ENCODE peak calls at places on chromosome 1, in eight cellular contexts. M is gastrocnemius medialis; S is CD4-positive, CD25-positive, alpha-beta regulatory T cell; R is PC-3; O is tibial nerve; W is mesenchymal stem cell; U is transverse colon; L is PC-9. J is an unnamed sample. For H3K9me3, the result is how much of the 10 kb centered on the place peaks cover.

GRCh38 chr1:75765697-75766355 is 20.2 kb upstream of the RABGGTB start:
- DNase-seq in W (peak), O (no peak), U (no peak), M (no peak), S (no peak), L (peak), R (peak), J (no peak)

GRCh38 chr1:235820059-235820458 is 46.6 kb downstream of the LYST start:
- DNase-seq in R (no peak), W (no peak), M (no peak), S (no peak), L (no peak), U (no peak), O (no peak), J (no peak)

GRCh38 chr1:226682841-226683800 is 56.0 kb downstream of the ITPKB start:
- DNase-seq in M (no peak), L (no peak), S (no peak), W (no peak), U (no peak), R (no peak), O (no peak), J (no peak)

GRCh38 chr1:156961709-156962108 is 41.3 kb downstream of the LRRC71 start:
- DNase-seq in S (peak), R (peak), M (no peak), L (no peak), U (no peak), O (no peak), W (no peak), J (peak)

GRCh38 chr1:66333463-66334232 is 200.3 kb upstream of the SGIP1 start:
- DNase-seq in W (peak), U (peak), S (no peak), R (no peak), M (peak), L (no peak), O (no peak), J (no peak)

GRCh38 chr1:202810193-202810614 is 550 bp upstream of the PCAT6 start:
- DNase-seq in R (no peak), L (no peak), W (no peak), M (no peak), O (no peak), U (no peak), S (no peak), J (no peak)

GRCh38 chr1:151135433-151136385 is 10.7 kb downstream of the SEMA6C start:
- DNase-seq in W (no peak), U (no peak), R (no peak), O (no peak), M (peak), S (no peak), L (no peak), J (no peak)

GRCh38 chr1:97174039-97174704 is 452.6 kb downstream of the PTBP2 start:
- DNase-seq in S (no peak), O (no peak), L (no peak), R (peak), M (no peak), W (no peak), U (no peak), J (no peak)

GRCh38 chr1:161133220-161133740 is 813 bp upstream of the DEDD start:
- DNase-seq in U (no peak), L (no peak), O (no peak), M (no peak), W (peak), S (no peak), R (peak), J (no peak)

GRCh38 chr1:212647004-212647403 is 38.4 kb downstream of the ATF3 start:
- DNase-seq in R (no peak), M (no peak), S (no peak), W (no peak), U (no peak), L (no peak), O (no peak), J (no peak)

GRCh38 chr1:16719571-16720402 is 20.5 kb upstream of the RNU1-4 start:
- DNase-seq in L (no peak), U (peak), O (no peak), S (no peak), W (no peak), M (no peak), R (peak), J (no peak)

GRCh38 chr1:7250826-7251800 is 465.9 kb downstream of the CAMTA1 start:
- DNase-seq in R (no peak), L (no peak), M (no peak), U (no peak), S (no peak), W (no peak), O (no peak), J (no peak)

GRCh38 chr1:1426496-1426960 is 5.5 kb upstream of the ANKRD65 start:
- DNase-seq in S (no peak), R (no peak), M (no peak), L (no peak), W (no peak), O (no peak), U (no peak), J (no peak)

GRCh38 chr1:213419369-213420030 is 368.5 kb downstream of the RPS6KC1 start:
- DNase-seq in W (no peak), U (no peak), M (no peak), O (no peak), L (no peak), S (no peak), R (no peak), J (no peak)

GRCh38 chr1:156337052-156337887 is 822 bp downstream of the CCT3 start:
- DNase-seq in U (no peak), L (no peak), R (peak), W (peak), O (no peak), M (no peak), S (no peak), J (no peak)

GRCh38 chr1:226884116-226884515 is 13.7 kb downstream of the PSEN2 start:
- DNase-seq in R (peak), O (no peak), L (no peak), S (no peak), W (no peak), U (no peak), M (no peak), J (no peak)

GRCh38 chr1:51063121-51063520 is 38.9 kb upstream of the C1orf185 start:
- DNase-seq in M (no peak), W (peak), U (no peak), O (no peak), S (no peak), R (peak), L (peak), J (no peak)

GRCh38 chr1:111199881-111200801 is at the start of gene DENND2D:
- DNase-seq in U (peak), S (no peak), O (peak), M (peak), W (no peak), L (peak), R (peak), J (no peak)

GRCh38 chr1:210371916-210372315 is 43.2 kb downstream of the HHAT start:
- DNase-seq in S (no peak), O (no peak), L (no peak), W (no peak), U (no peak), M (no peak), R (no peak), J (no peak)

GRCh38 chr1:232602622-232603021 is 27.3 kb downstream of the SIPA1L2 start:
- DNase-seq in W (no peak), U (no peak), R (no peak), L (no peak), M (no peak), S (no peak), O (no peak), J (no peak)

GRCh38 chr1:202107321-202107761 is 15.4 kb upstream of the GPR37L1 start:
- DNase-seq in L (peak), M (peak), S (no peak), R (peak), O (no peak), U (peak), W (no peak), J (no peak)

GRCh38 chr1:199083680-199084079 is 444.8 kb downstream of the PTPRC start:
- DNase-seq in M (no peak), S (no peak), R (no peak), L (no peak), U (no peak), O (no peak), W (peak), J (no peak)

GRCh38 chr1:212179394-212180076 is 105.7 kb upstream of the PPP2R5A start:
- DNase-seq in L (peak), R (peak), U (no peak), M (no peak), W (peak), S (no peak), O (no peak), J (no peak)

GRCh38 chr1:150151291-150152181 is 1.8 kb downstream of the PLEKHO1 start:
- DNase-seq in S (peak), W (peak), M (no peak), L (no peak), U (peak), O (no peak), R (no peak), J (peak)

DNA sequence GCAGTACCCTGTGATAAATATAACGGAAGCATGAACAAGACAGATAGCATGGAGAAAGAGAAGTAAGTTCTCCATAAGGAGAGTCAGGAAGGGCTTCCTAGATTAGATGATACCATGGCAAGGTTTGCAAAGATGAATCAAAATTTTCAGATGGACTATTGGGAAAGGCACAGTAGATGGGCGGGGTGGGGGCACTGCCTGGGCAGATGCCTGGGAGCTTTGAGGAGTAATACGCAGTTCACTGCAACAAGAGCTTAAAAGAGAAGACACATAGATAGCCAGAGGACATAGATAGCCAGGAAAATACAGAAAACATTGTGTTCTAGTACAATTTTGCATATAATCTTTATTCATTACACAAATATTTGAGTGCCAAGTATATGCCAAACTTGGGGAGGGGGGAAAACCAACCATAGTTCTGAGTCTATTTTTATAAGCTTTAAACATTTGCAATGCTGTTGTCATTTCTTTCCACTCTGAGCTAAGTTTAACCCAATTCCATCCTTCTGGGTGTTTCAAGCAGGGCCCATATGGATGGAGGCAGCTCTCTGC is 120.5 kb downstream of the NUF2 start:
- DNase-seq in S (no peak), R (no peak), U (no peak), O (no peak), W (no peak), L (no peak), M (no peak), J (no peak)
- H3K9me3 ChIP-seq in S (under half), R (under half), U (under half), O (under half), W (under half), L (under half), M (under half), J (under half)

DNA sequence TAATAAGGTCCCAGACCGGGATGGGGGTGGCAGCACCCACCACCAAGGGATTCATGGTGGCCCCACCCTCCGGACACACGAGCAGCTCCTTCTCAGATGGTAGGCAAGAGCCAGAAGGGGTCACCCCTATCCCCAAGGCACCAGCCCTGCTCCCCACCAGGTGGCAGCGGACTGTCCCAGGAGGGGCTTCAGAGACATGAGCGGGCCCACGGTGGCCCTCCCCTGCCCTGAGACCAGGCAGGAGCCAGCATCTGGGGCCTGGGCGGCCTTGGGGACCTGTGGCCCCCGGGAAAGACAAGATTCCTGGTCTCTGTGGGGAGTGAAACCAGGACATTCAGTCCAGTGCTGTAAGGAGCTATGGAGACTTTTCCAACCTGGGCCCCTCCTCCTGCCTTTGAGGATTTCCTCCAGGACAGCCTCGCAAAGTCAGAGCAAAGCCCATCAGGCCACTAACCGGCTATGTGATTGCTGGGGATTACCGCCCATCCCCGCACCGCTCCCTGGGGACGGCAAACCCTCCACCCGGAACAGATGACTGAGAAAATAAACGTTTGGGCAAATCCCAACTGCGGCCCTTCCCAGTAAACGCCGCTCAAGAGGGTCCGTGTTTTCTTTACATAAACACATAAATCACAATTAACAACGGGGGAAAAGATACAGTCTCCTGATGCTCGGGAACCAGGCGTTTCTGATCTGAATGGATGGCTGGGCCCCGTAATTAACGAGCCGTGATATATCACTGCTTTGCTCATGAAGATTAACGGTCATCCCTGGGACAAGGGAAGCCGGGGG is 50.9 kb upstream of the ARHGEF16 start:
- DNase-seq in R (no peak), L (peak), S (no peak), U (no peak), W (no peak), O (no peak), M (no peak), J (no peak)
- H3K9me3 ChIP-seq in R (under half), L (under half), S (under half), U (under half), W (under half), O (under half), M (under half), J (under half)

GRCh38 chr1:152725261-152725660 is 17.3 kb downstream of the LCE4A start:
- DNase-seq in U (no peak), O (no peak), S (no peak), L (no peak), R (no peak), M (no peak), W (no peak), J (no peak)
- H3K9me3 ChIP-seq in U (under half), O (under half), S (under half), L (under half), R (under half), M (under half), W (under half), J (under half)

GRCh38 chr1:152440635-152441471 is 26.8 kb upstream of the CRNN start:
- DNase-seq in U (peak), M (peak), R (peak), O (peak), L (no peak), S (peak), W (no peak), J (peak)

GRCh38 chr1:152441756-152442155 is 27.7 kb upstream of the CRNN start:
- DNase-seq in U (no peak), W (no peak), M (no peak), S (no peak), O (no peak), L (no peak), R (no peak), J (no peak)

GRCh38 chr1:152442291-152442690 is 28.2 kb upstream of the CRNN start:
- DNase-seq in R (no peak), S (no peak), W (no peak), M (no peak), U (no peak), O (no peak), L (no peak), J (no peak)

GRCh38 chr1:152444045-152444444 is 30.0 kb upstream of the CRNN start:
- DNase-seq in L (no peak), S (no peak), R (no peak), O (no peak), U (no peak), W (no peak), M (no peak), J (no peak)

DNA sequence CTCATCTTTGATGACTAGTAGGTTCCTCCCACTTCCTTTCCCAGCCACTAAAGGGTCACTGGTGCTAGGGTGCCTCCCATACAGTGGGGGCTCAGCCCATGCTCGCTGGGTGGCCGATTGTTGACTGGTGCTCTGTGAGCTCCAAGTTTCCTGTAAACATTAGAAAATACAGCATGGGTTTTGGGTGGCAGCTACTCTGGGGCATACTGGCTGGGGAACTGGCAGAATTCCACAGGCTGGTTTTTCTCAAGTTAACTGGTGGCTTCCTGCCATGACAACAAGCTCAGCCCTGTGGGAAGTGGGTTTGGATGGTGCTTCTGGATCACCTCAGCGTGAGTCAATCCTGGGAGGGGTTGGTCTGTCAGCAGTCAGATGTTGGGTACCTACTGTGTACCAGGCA is 28.7 kb upstream of the CRNN start:
- DNase-seq in M (no peak), R (peak), S (no peak), W (no peak), O (no peak), U (peak), L (no peak), J (no peak)
- H3K9me3 ChIP-seq in M (under half), R (under half), S (under half), W (under half), O (under half), U (under half), L (under half), J (under half)

GRCh38 chr1:113490384-113490783 is 100.1 kb downstream of the MAGI3 start:
- DNase-seq in R (no peak), S (no peak), U (no peak), L (no peak), O (no peak), M (no peak), W (no peak), J (no peak)
- H3K9me3 ChIP-seq in R (under half), S (under half), U (under half), L (under half), O (under half), M (under half), W (under half), J (under half)

GRCh38 chr1:180376253-180376652 is 126.1 kb downstream of the ACBD6 start:
- DNase-seq in R (no peak), M (no peak), W (no peak), O (no peak), S (no peak), U (no peak), L (no peak), J (no peak)
- H3K9me3 ChIP-seq in R (under half), M (under half), W (under half), O (under half), S (under half), U (under half), L (under half), J (under half)

GRCh38 chr1:41615316-41615715 is 130.8 kb upstream of the EDN2 start:
- DNase-seq in U (no peak), M (no peak), W (no peak), O (no peak), L (no peak), R (no peak), S (no peak), J (no peak)
- H3K9me3 ChIP-seq in U (under half), M (under half), W (under half), O (under half), L (under half), R (under half), S (under half), J (under half)

DNA sequence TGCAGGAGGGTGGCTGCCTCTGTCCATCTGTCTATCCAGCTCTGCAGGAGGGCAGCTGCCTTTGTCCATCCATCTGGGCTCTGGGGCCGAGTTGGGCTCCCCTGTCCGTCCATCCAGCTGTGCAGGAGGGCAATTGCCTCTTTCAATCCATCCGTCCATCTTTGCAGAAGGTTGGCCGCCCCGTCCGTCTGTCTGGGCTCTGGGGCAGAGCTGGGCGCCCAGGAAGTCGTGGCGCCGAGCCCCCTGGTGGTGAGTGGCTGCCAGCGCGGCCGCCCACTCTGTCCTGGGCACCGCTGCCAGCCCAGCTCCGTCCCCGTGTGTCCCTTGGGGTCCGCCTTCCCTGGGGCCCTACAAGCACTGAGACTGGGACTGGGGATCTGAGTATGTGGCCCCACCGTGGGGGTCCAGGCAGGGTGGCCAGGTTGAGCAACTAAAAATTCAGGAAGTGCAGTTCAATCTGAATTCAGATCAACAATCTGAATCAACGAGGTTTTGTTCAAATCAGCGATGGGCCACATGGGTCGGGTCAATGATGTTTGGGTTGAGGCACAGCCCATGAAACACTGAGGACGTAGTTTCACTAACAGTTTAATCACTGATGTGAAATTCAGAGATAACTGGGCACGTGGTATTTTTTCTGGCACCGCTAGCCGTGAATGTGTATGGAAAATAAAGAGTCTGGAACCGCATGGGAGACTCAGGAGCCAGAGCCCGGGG is 99.1 kb upstream of the ACTRT2 start:
- DNase-seq in U (no peak), O (peak), R (peak), S (peak), M (no peak), L (no peak), W (no peak), J (peak)
- H3K9me3 ChIP-seq in U (under half), O (under half), R (under half), S (under half), M (under half), L (under half), W (under half), J (under half)

J was measured in T-helper 17 cell.